ENCODE peak calls at places on chromosomes 16 and 17, in five cellular contexts. One of them, this sample, is unnamed.

GRCh38 chr17:21376835-21377690 is 906 bp downstream of the KCNJ12 start:
- DNase-seq in cardiac fibroblast: peak
- DNase-seq in effector memory CD8-positive, alpha-beta T cell: no peak
- DNase-seq in NB4: peak
- DNase-seq in NCI-H510A treated with DMSO at 0.1 percent for 48 hours: peak
- DNase-seq in this sample: no peak

GRCh38 chr17:79315282-79316106 is 240.9 kb downstream of the ENGASE start:
- DNase-seq in cardiac fibroblast: no peak
- DNase-seq in effector memory CD8-positive, alpha-beta T cell: no peak
- DNase-seq in NB4: no peak
- DNase-seq in NCI-H510A treated with DMSO at 0.1 percent for 48 hours: no peak
- DNase-seq in this sample: no peak

GRCh38 chr17:65455972-65456343 is 105.5 kb downstream of the AXIN2 start:
- DNase-seq in cardiac fibroblast: peak
- DNase-seq in effector memory CD8-positive, alpha-beta T cell: no peak
- DNase-seq in NB4: no peak
- DNase-seq in NCI-H510A treated with DMSO at 0.1 percent for 48 hours: peak
- DNase-seq in this sample: peak

GRCh38 chr17:21418446-21419298 is 42.5 kb downstream of the KCNJ12 start:
- DNase-seq in cardiac fibroblast: no peak
- DNase-seq in effector memory CD8-positive, alpha-beta T cell: no peak
- DNase-seq in NB4: no peak
- DNase-seq in NCI-H510A treated with DMSO at 0.1 percent for 48 hours: no peak
- DNase-seq in this sample: no peak

GRCh38 chr17:43118679-43119615 is 6.2 kb downstream of the BRCA1 start:
- DNase-seq in cardiac fibroblast: no peak
- DNase-seq in effector memory CD8-positive, alpha-beta T cell: no peak
- DNase-seq in NB4: no peak
- DNase-seq in NCI-H510A treated with DMSO at 0.1 percent for 48 hours: no peak
- DNase-seq in this sample: no peak

GRCh38 chr17:59786536-59787319 is 79.3 kb downstream of the VMP1 start:
- DNase-seq in cardiac fibroblast: peak
- DNase-seq in effector memory CD8-positive, alpha-beta T cell: peak
- DNase-seq in NB4: peak
- DNase-seq in NCI-H510A treated with DMSO at 0.1 percent for 48 hours: peak
- DNase-seq in this sample: peak

GRCh38 chr17:19747829-19748806 is at the start of gene ALDH3A1:
- DNase-seq in cardiac fibroblast: no peak
- DNase-seq in effector memory CD8-positive, alpha-beta T cell: no peak
- DNase-seq in NB4: no peak
- DNase-seq in NCI-H510A treated with DMSO at 0.1 percent for 48 hours: no peak
- DNase-seq in this sample: peak

GRCh38 chr16:15498427-15499175 is 64.2 kb downstream of the BMERB1 start:
- DNase-seq in cardiac fibroblast: no peak
- DNase-seq in effector memory CD8-positive, alpha-beta T cell: no peak
- DNase-seq in NB4: no peak
- DNase-seq in NCI-H510A treated with DMSO at 0.1 percent for 48 hours: no peak
- DNase-seq in this sample: peak

GRCh38 chr16:9257843-9258242 is 166.4 kb downstream of the HAPSTR1 start:
- DNase-seq in cardiac fibroblast: no peak
- DNase-seq in effector memory CD8-positive, alpha-beta T cell: no peak
- DNase-seq in NB4: no peak
- DNase-seq in NCI-H510A treated with DMSO at 0.1 percent for 48 hours: no peak
- DNase-seq in this sample: no peak

GRCh38 chr17:78176548-78177025 is 8.2 kb downstream of the SYNGR2 start:
- DNase-seq in cardiac fibroblast: peak
- DNase-seq in effector memory CD8-positive, alpha-beta T cell: peak
- DNase-seq in NB4: peak
- DNase-seq in NCI-H510A treated with DMSO at 0.1 percent for 48 hours: no peak
- DNase-seq in this sample: peak

GRCh38 chr16:117381-118365 is 20.8 kb downstream of the NPRL3 start:
- DNase-seq in cardiac fibroblast: peak
- DNase-seq in effector memory CD8-positive, alpha-beta T cell: peak
- DNase-seq in NB4: peak
- DNase-seq in NCI-H510A treated with DMSO at 0.1 percent for 48 hours: peak
- DNase-seq in this sample: peak

GRCh38 chr17:50865060-50865867 is 890 bp downstream of the TOB1 start:
- DNase-seq in cardiac fibroblast: peak
- DNase-seq in effector memory CD8-positive, alpha-beta T cell: peak
- DNase-seq in NB4: peak
- DNase-seq in NCI-H510A treated with DMSO at 0.1 percent for 48 hours: peak
- DNase-seq in this sample: peak

GRCh38 chr17:68497885-68498319 is 14.3 kb upstream of the PRKAR1A start:
- DNase-seq in cardiac fibroblast: no peak
- DNase-seq in effector memory CD8-positive, alpha-beta T cell: no peak
- DNase-seq in NB4: peak
- DNase-seq in NCI-H510A treated with DMSO at 0.1 percent for 48 hours: no peak
- DNase-seq in this sample: no peak

GRCh38 chr17:81426676-81427445 is 31.6 kb downstream of the BAHCC1 start:
- DNase-seq in cardiac fibroblast: no peak
- DNase-seq in effector memory CD8-positive, alpha-beta T cell: no peak
- DNase-seq in NB4: peak
- DNase-seq in NCI-H510A treated with DMSO at 0.1 percent for 48 hours: no peak
- DNase-seq in this sample: no peak

GRCh38 chr17:72501404-72502110 is 380.7 kb downstream of the SOX9 start:
- DNase-seq in cardiac fibroblast: no peak
- DNase-seq in effector memory CD8-positive, alpha-beta T cell: no peak
- DNase-seq in NB4: no peak
- DNase-seq in NCI-H510A treated with DMSO at 0.1 percent for 48 hours: peak
- DNase-seq in this sample: no peak

GRCh38 chr17:34081269-34081668 is 173.8 kb upstream of the CCL2 start:
- DNase-seq in cardiac fibroblast: peak
- DNase-seq in effector memory CD8-positive, alpha-beta T cell: no peak
- DNase-seq in NB4: peak
- DNase-seq in NCI-H510A treated with DMSO at 0.1 percent for 48 hours: no peak
- DNase-seq in this sample: peak

GRCh38 chr17:19413725-19414124 is 2.7 kb downstream of the RNF112 start:
- DNase-seq in cardiac fibroblast: no peak
- DNase-seq in effector memory CD8-positive, alpha-beta T cell: no peak
- DNase-seq in NB4: no peak
- DNase-seq in NCI-H510A treated with DMSO at 0.1 percent for 48 hours: no peak
- DNase-seq in this sample: no peak

GRCh38 chr17:29090746-29091395 is 47.9 kb downstream of the PIPOX start:
- DNase-seq in cardiac fibroblast: no peak
- DNase-seq in effector memory CD8-positive, alpha-beta T cell: no peak
- DNase-seq in NB4: no peak
- DNase-seq in NCI-H510A treated with DMSO at 0.1 percent for 48 hours: no peak
- DNase-seq in this sample: peak

GRCh38 chr16:70708381-70709253 is 22.8 kb upstream of the MTSS2 start:
- DNase-seq in cardiac fibroblast: no peak
- DNase-seq in effector memory CD8-positive, alpha-beta T cell: no peak
- DNase-seq in NB4: no peak
- DNase-seq in NCI-H510A treated with DMSO at 0.1 percent for 48 hours: no peak
- DNase-seq in this sample: peak

GRCh38 chr16:1137604-1138003 is 15.3 kb upstream of the CACNA1H start:
- DNase-seq in cardiac fibroblast: no peak
- DNase-seq in effector memory CD8-positive, alpha-beta T cell: no peak
- DNase-seq in NB4: no peak
- DNase-seq in NCI-H510A treated with DMSO at 0.1 percent for 48 hours: no peak
- DNase-seq in this sample: no peak

GRCh38 chr16:27439273-27440018 is 37.5 kb downstream of the IL21R start:
- DNase-seq in cardiac fibroblast: no peak
- DNase-seq in effector memory CD8-positive, alpha-beta T cell: no peak
- DNase-seq in NB4: no peak
- DNase-seq in NCI-H510A treated with DMSO at 0.1 percent for 48 hours: no peak
- DNase-seq in this sample: no peak

GRCh38 chr17:39949028-39949427 is 13.8 kb upstream of the GSDMA start:
- DNase-seq in cardiac fibroblast: no peak
- DNase-seq in effector memory CD8-positive, alpha-beta T cell: no peak
- DNase-seq in NB4: no peak
- DNase-seq in NCI-H510A treated with DMSO at 0.1 percent for 48 hours: no peak
- DNase-seq in this sample: no peak

GRCh38 chr17:58741121-58741625 is 14.5 kb upstream of the PPM1E start:
- DNase-seq in cardiac fibroblast: peak
- DNase-seq in effector memory CD8-positive, alpha-beta T cell: no peak
- DNase-seq in NB4: no peak
- DNase-seq in NCI-H510A treated with DMSO at 0.1 percent for 48 hours: no peak
- DNase-seq in this sample: no peak

GRCh38 chr17:35588196-35588920 is 1.2 kb downstream of the AP2B1 start:
- DNase-seq in cardiac fibroblast: peak
- DNase-seq in effector memory CD8-positive, alpha-beta T cell: no peak
- DNase-seq in NB4: peak
- DNase-seq in NCI-H510A treated with DMSO at 0.1 percent for 48 hours: no peak
- DNase-seq in this sample: no peak

GRCh38 chr16:29009838-29010166 is 24.9 kb downstream of the LAT start:
- DNase-seq in cardiac fibroblast: no peak
- DNase-seq in effector memory CD8-positive, alpha-beta T cell: no peak
- DNase-seq in NB4: no peak
- DNase-seq in NCI-H510A treated with DMSO at 0.1 percent for 48 hours: no peak
- DNase-seq in this sample: no peak

GRCh38 chr16:47636501-47637090 is 175.5 kb downstream of the PHKB start:
- DNase-seq in cardiac fibroblast: no peak
- DNase-seq in effector memory CD8-positive, alpha-beta T cell: no peak
- DNase-seq in NB4: no peak
- DNase-seq in NCI-H510A treated with DMSO at 0.1 percent for 48 hours: no peak
- DNase-seq in this sample: no peak

GRCh38 chr16:76278976-76279375 is 1.8 kb downstream of the CNTNAP4 start:
- DNase-seq in cardiac fibroblast: peak
- DNase-seq in effector memory CD8-positive, alpha-beta T cell: no peak
- DNase-seq in NB4: peak
- DNase-seq in NCI-H510A treated with DMSO at 0.1 percent for 48 hours: no peak
- DNase-seq in this sample: peak

GRCh38 chr17:30720013-30720471 is 104.5 kb downstream of the CRLF3 start:
- DNase-seq in cardiac fibroblast: no peak
- DNase-seq in effector memory CD8-positive, alpha-beta T cell: no peak
- DNase-seq in NB4: no peak
- DNase-seq in NCI-H510A treated with DMSO at 0.1 percent for 48 hours: no peak
- DNase-seq in this sample: no peak

GRCh38 chr17:62819511-62820221 is 11.6 kb upstream of the MARCHF10 start:
- DNase-seq in cardiac fibroblast: peak
- DNase-seq in effector memory CD8-positive, alpha-beta T cell: no peak
- DNase-seq in NB4: peak
- DNase-seq in NCI-H510A treated with DMSO at 0.1 percent for 48 hours: no peak
- DNase-seq in this sample: peak

GRCh38 chr16:89009343-89010209 is 32.6 kb upstream of the CBFA2T3 start:
- DNase-seq in cardiac fibroblast: peak
- DNase-seq in effector memory CD8-positive, alpha-beta T cell: no peak
- DNase-seq in NB4: peak
- DNase-seq in NCI-H510A treated with DMSO at 0.1 percent for 48 hours: no peak
- DNase-seq in this sample: peak

This sample was measured in neural progenitor cell.